ENCODE peak calls at places on chromosome 6, in four cellular contexts. A, V, B and Q are unnamed samples.

GRCh38 chr6:18515767-18516166 is 128.6 kb downstream of the RNF144B start:
- DNase-seq in A (no peak), V (no peak), B (no peak), Q (peak; percentile 5)

GRCh38 chr6:89311853-89312531 is 3.1 kb downstream of the GABRR2 start:
- DNase-seq in A (peak; percentile 54), V (peak; percentile 49), B (peak; percentile 45), Q (peak; percentile 92)

GRCh38 chr6:159729598-159729997 is 2.3 kb downstream of the WTAP start:
- DNase-seq in A (peak; percentile 27), V (no peak), B (no peak), Q (no peak)

GRCh38 chr6:134240664-134241431 is 77.1 kb downstream of the SGK1 start:
- DNase-seq in A (no peak), V (no peak), B (no peak), Q (no peak)

GRCh38 chr6:20953019-20953418 is 418.8 kb downstream of the CDKAL1 start:
- DNase-seq in A (no peak), V (no peak), B (no peak), Q (no peak)

GRCh38 chr6:12923644-12924235 is 207.2 kb downstream of the PHACTR1 start:
- DNase-seq in A (no peak), V (no peak), B (peak; percentile 10), Q (no peak)

GRCh38 chr6:101294676-101295075 is 98.8 kb upstream of the GRIK2 start:
- DNase-seq in A (peak; percentile 5), V (no peak), B (no peak), Q (no peak)

GRCh38 chr6:2396856-2397640 is 151.6 kb upstream of the GMDS start:
- DNase-seq in A (peak; percentile 63), V (no peak), B (no peak), Q (peak; percentile 86)

GRCh38 chr6:88870728-88871330 is 92.6 kb downstream of the RNGTT start:
- DNase-seq in A (peak; percentile 85), V (peak; percentile 37), B (peak; percentile 65), Q (peak; percentile 80)

GRCh38 chr6:138572885-138573284 is 73.6 kb upstream of the NHSL1 start:
- DNase-seq in A (no peak), V (no peak), B (no peak), Q (no peak)

GRCh38 chr6:6676910-6677441 is 88.5 kb downstream of the LY86 start:
- DNase-seq in A (peak; percentile 83), V (peak; percentile 86), B (peak; percentile 81), Q (peak; percentile 85)

GRCh38 chr6:1904494-1904854 is 294.8 kb downstream of the FOXC1 start:
- DNase-seq in A (no peak), V (no peak), B (no peak), Q (no peak)

GRCh38 chr6:130848945-130849344 is 21.7 kb downstream of the SMLR1 start:
- DNase-seq in A (no peak), V (no peak), B (peak; percentile 4), Q (no peak)

GRCh38 chr6:32566957-32567356 is 22.7 kb downstream of the HLA-DRB1 start:
- DNase-seq in A (no peak), V (no peak), B (peak; percentile 28), Q (no peak)

GRCh38 chr6:131781717-131782116 is 26.1 kb upstream of the ENPP1 start:
- DNase-seq in A (no peak), V (no peak), B (no peak), Q (no peak)

GRCh38 chr6:13488015-13488895 is 855 bp upstream of the GFOD1 start:
- DNase-seq in A (peak; percentile 67), V (peak; percentile 44), B (peak; percentile 44), Q (no peak)

GRCh38 chr6:100897671-100898070 is 16.5 kb upstream of the ASCC3 start:
- DNase-seq in A (no peak), V (no peak), B (no peak), Q (no peak)

GRCh38 chr6:123913858-123914257 is 110.2 kb downstream of the NKAIN2 start:
- DNase-seq in A (peak; percentile 56), V (no peak), B (no peak), Q (no peak)

GRCh38 chr6:150325093-150325772 is 43.6 kb upstream of the IYD start:
- DNase-seq in A (no peak), V (no peak), B (no peak), Q (no peak)

GRCh38 chr6:160882741-160883340 is 108.7 kb upstream of the MAP3K4 start:
- DNase-seq in A (peak; percentile 28), V (no peak), B (no peak), Q (no peak)

GRCh38 chr6:2659882-2660281 is 90.8 kb downstream of the MYLK4 start:
- DNase-seq in A (peak; percentile 34), V (no peak), B (no peak), Q (no peak)

GRCh38 chr6:154318711-154319110 is 37.9 kb downstream of the IPCEF1 start:
- DNase-seq in A (no peak), V (no peak), B (no peak), Q (no peak)

GRCh38 chr6:12516070-12516469 is 200.5 kb upstream of the PHACTR1 start:
- DNase-seq in A (peak; percentile 33), V (no peak), B (no peak), Q (peak; percentile 2)

GRCh38 chr6:41445268-41445667 is 100.9 kb upstream of the FOXP4 start:
- DNase-seq in A (no peak), V (no peak), B (no peak), Q (no peak)

GRCh38 chr6:31729979-31730630 is 1.0 kb upstream of the DDAH2 start:
- DNase-seq in A (peak; percentile 88), V (peak; percentile 96), B (peak; percentile 73), Q (peak; percentile 89)

GRCh38 chr6:51495016-51495805 is 592.2 kb downstream of the PKHD1 start:
- DNase-seq in A (no peak), V (no peak), B (no peak), Q (no peak)

GRCh38 chr6:137217801-137218472 is 1.2 kb downstream of the IFNGR1 start:
- DNase-seq in A (peak; percentile 73), V (peak; percentile 4), B (no peak), Q (peak; percentile 53)

GRCh38 chr6:88813045-88813444 is 150.4 kb downstream of the RNGTT start:
- DNase-seq in A (peak; percentile 13), V (no peak), B (no peak), Q (peak; percentile 47)

GRCh38 chr6:135181333-135182119 is 418 bp downstream of the MYB start:
- DNase-seq in A (no peak), V (no peak), B (peak; percentile 17), Q (no peak)

GRCh38 chr6:161265975-161266374 is 7.9 kb downstream of the AGPAT4 start:
- DNase-seq in A (no peak), V (no peak), B (no peak), Q (no peak)

GRCh38 chr6:143410859-143411270 is 39.6 kb downstream of the ADAT2 start:
- DNase-seq in A (peak; percentile 53), V (no peak), B (peak; percentile 27), Q (no peak)

GRCh38 chr6:106749611-106750010 is 120.2 kb downstream of the QRSL1 start:
- DNase-seq in A (no peak), V (no peak), B (no peak), Q (peak; percentile 88)

GRCh38 chr6:170026272-170027110 is 264.4 kb downstream of the DLL1 start:
- DNase-seq in A (no peak), V (no peak), B (peak; percentile 90), Q (no peak)

GRCh38 chr6:82751718-82752117 is 313.9 kb downstream of the UBE3D start:
- DNase-seq in A (no peak), V (no peak), B (no peak), Q (no peak)

GRCh38 chr6:26152226-26153101 is 65.2 kb downstream of the HFE start:
- DNase-seq in A (no peak), V (no peak), B (no peak), Q (no peak)